ENCODE peak calls at places on chromosomes 2 and 18, in six cellular contexts. X is HCT116, H is SK-N-SH, E is HepG2, K is H1, V is GM12878. S is an unnamed sample.

GRCh38 chr18:26536032-26536431 is 12.3 kb downstream of the KCTD1 start:
- DNase-seq in X (no peak), H (no peak), E (no peak), K (no peak), V (no peak), S (no peak)

GRCh38 chr2:240217431-240218301 is 77.2 kb upstream of the OTOS start:
- DNase-seq in X (peak), H (no peak), E (no peak), K (no peak), V (no peak), S (peak)

GRCh38 chr2:217918220-217919024 is 84.4 kb downstream of the TNS1 start:
- DNase-seq in X (no peak), H (peak), E (peak), K (no peak), V (no peak), S (no peak)

GRCh38 chr2:36562245-36562644 is 35.7 kb downstream of the FEZ2 start:
- DNase-seq in X (no peak), H (no peak), E (no peak), K (no peak), V (no peak), S (no peak)

GRCh38 chr2:45274190-45274926 is 265.1 kb upstream of the SIX2 start:
- DNase-seq in X (no peak), H (no peak), E (peak), K (no peak), V (no peak), S (no peak)

GRCh38 chr2:159290289-159290907 is 3.9 kb upstream of the WDSUB1 start:
- DNase-seq in X (peak), H (peak), E (peak), K (no peak), V (no peak), S (peak)

GRCh38 chr2:164898475-164898874 is 56.9 kb downstream of the SLC38A11 start:
- DNase-seq in X (no peak), H (no peak), E (peak), K (no peak), V (no peak), S (no peak)

GRCh38 chr2:27024188-27024587 is 8.6 kb upstream of the TMEM214 start:
- DNase-seq in X (no peak), H (peak), E (no peak), K (peak), V (no peak), S (no peak)

GRCh38 chr18:5894613-5895299 is 566 bp downstream of the TMEM200C start:
- DNase-seq in X (no peak), H (peak), E (no peak), K (no peak), V (no peak), S (no peak)

GRCh38 chr18:5894215-5894612 is 1.1 kb downstream of the TMEM200C start:
- DNase-seq in X (no peak), H (no peak), E (no peak), K (no peak), V (no peak), S (no peak)

GRCh38 chr18:5895300-5895885 is at the start of gene TMEM200C:
- DNase-seq in X (no peak), H (peak), E (no peak), K (no peak), V (no peak), S (no peak)

GRCh38 chr18:5892772-5893431 is 2.4 kb downstream of the TMEM200C start:
- DNase-seq in X (no peak), H (no peak), E (no peak), K (no peak), V (no peak), S (no peak)

GRCh38 chr18:5895886-5896740 is 791 bp upstream of the TMEM200C start:
- DNase-seq in X (no peak), H (peak), E (no peak), K (no peak), V (no peak), S (no peak)
- TF ChIP-seq JUND in X (no peak), H (no peak), E (no peak), K (no peak), V (no peak), S (no peak)

GRCh38 chr2:143796051-143796450 is 666.8 kb downstream of the ARHGAP15 start:
- DNase-seq in X (no peak), H (no peak), E (no peak), K (no peak), V (no peak), S (no peak)
- TF ChIP-seq JUND in X (no peak), H (no peak), E (no peak), K (no peak), V (no peak), S (no peak)

DNA sequence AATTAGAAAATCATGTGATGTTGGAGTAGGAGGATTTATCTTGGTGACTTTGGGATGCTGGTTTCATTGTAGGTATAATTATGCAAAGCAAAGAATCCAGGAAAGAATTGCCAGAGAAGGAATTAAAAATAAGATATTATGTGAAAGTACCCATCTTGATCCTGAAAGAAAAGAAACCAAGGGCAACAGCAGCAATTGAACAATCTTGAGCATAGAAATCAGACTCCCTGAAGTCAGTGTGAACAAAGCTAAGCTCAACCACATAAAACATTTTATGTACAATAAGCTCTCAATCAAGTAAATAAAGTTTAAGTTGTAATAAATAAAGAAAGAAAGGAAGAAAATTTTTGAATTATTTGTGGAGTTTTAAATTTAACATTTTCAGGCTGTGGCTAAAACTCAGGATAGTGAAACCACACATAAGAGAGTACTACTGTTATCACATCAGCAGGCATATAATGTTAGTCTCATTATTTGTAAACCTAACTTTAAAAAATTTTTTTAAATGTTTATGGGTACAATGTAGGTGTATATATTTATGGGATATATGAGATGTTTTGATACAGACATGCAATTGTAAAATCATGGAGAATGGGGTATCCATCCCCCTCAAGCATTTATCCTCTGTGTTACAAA is 32.8 kb upstream of the GPR55 start:
- DNase-seq in X (no peak), H (no peak), E (no peak), K (no peak), V (no peak), S (no peak)
- TF ChIP-seq JUND in X (no peak), H (no peak), E (no peak), K (no peak), V (no peak), S (no peak)

GRCh38 chr18:35407871-35408481 is 30.8 kb upstream of the ZNF396 start:
- DNase-seq in X (peak), H (peak), E (peak), K (no peak), V (no peak), S (peak)
- TF ChIP-seq JUND in X (no peak), H (no peak), E (no peak), K (no peak), V (no peak), S (no peak)

GRCh38 chr2:191593622-191594416 is 84.1 kb upstream of the NABP1 start:
- DNase-seq in X (no peak), H (no peak), E (peak), K (no peak), V (no peak), S (no peak)
- TF ChIP-seq JUND in X (peak), H (peak), E (no peak), K (no peak), V (no peak), S (no peak)

GRCh38 chr2:98833172-98833916 is 102.4 kb upstream of the MGAT4A start:
- DNase-seq in X (no peak), H (no peak), E (no peak), K (no peak), V (no peak), S (no peak)
- TF ChIP-seq JUND in X (no peak), H (no peak), E (no peak), K (no peak), V (no peak), S (no peak)

DNA sequence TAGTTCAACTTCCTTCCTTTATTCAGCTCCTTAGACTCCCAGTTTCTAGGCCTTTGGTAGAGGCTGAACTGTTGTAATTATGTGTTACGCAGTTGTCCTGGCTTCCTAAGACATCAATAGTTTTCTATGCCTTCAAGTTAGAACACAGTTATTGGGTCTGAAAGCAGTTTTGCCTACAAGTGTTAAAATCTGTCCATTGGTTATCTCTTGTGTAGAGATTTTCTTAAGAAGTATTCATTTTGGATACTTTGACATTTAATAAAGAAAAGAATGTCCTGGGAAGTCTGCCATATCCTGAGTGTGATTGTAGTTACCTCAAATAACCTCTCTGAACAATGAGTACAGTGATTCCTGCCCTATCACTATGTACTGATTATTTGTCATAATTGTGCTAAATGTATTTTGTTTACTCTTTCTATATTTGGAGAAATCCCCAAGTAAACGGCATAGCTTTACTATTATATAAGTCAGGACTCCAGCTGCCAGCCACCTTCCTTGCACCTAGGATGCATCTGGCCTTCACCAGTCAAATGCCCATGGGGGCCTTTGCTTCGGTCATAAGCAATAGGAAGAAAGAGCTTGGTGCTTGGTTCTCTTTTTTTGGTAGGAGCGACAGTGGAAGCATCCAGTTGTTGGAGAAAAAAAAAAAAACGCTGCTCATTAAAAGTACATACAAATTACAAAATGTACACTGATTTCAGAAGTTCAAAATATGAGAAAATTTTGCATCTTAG is 449.5 kb upstream of the PKDCC start:
- DNase-seq in X (no peak), H (no peak), E (no peak), K (no peak), V (no peak), S (no peak)
- TF ChIP-seq JUND in X (no peak), H (no peak), E (no peak), K (no peak), V (no peak), S (no peak)

GRCh38 chr18:73646196-73646595 is 501.4 kb downstream of the FBXO15 start:
- DNase-seq in X (no peak), H (no peak), E (no peak), K (no peak), V (no peak), S (no peak)
- TF ChIP-seq JUND in X (no peak), H (no peak), E (no peak), K (no peak), V (no peak), S (no peak)

GRCh38 chr2:96800762-96801463 is 15.2 kb upstream of the CNNM3 start:
- DNase-seq in X (no peak), H (peak), E (peak), K (peak), V (no peak), S (peak)
- TF ChIP-seq JUND in X (no peak), H (no peak), E (no peak), K (no peak), V (no peak), S (no peak)